ENCODE peak calls at places on chromosome 5, in ten cellular contexts. Z is ACHN; X is ELF-1; F is adrenal gland; J is NCI-H2081 treated with DMSO at 0.1 percent for 48 hours; O is NCI-H774; C is activated CD4-positive, alpha-beta T cell treated with anti-CD3 and anti-CD28 coated beads, Interleukin-2, amount 50 U/mL, for 48 hours; V is endodermal cell; R is A549; I is HuH-7. B is an unnamed sample.

GRCh38 chr5:38824821-38825220 is 21.0 kb upstream of the OSMR start:
- DNase-seq in Z (no peak), X (no peak), F (no peak), J (no peak), O (no peak), C (no peak), V (no peak), R (no peak), I (no peak), B (peak)

GRCh38 chr5:66840527-66841013 is 244.4 kb downstream of the MAST4 start:
- DNase-seq in Z (no peak), X (no peak), F (no peak), J (no peak), O (no peak), C (peak), V (no peak), R (no peak), I (no peak), B (peak)

GRCh38 chr5:114367029-114367428 is 5.2 kb downstream of the KCNN2 start:
- DNase-seq in Z (no peak), X (no peak), F (no peak), J (no peak), O (no peak), C (no peak), V (no peak), R (no peak), I (no peak), B (peak)

GRCh38 chr5:177469750-177470525 is 3.5 kb downstream of the DBN1 start:
- DNase-seq in Z (no peak), X (no peak), F (no peak), J (no peak), O (no peak), C (no peak), V (no peak), R (no peak), I (no peak), B (no peak)

GRCh38 chr5:40429258-40430111 is 250.2 kb upstream of the PTGER4 start:
- DNase-seq in Z (no peak), X (no peak), F (peak), J (no peak), O (no peak), C (no peak), V (no peak), R (no peak), I (no peak), B (peak)

GRCh38 chr5:66609615-66610014 is 13.4 kb downstream of the MAST4 start:
- DNase-seq in Z (no peak), X (no peak), F (no peak), J (no peak), O (no peak), C (no peak), V (no peak), R (no peak), I (no peak), B (no peak)

GRCh38 chr5:179260324-179261070 is 84.8 kb downstream of the ADAMTS2 start:
- DNase-seq in Z (no peak), X (no peak), F (peak), J (no peak), O (no peak), C (no peak), V (peak), R (no peak), I (no peak), B (no peak)

GRCh38 chr5:171667341-171668096 is 118.1 kb upstream of the SMIM23 start:
- DNase-seq in Z (no peak), X (peak), F (no peak), J (no peak), O (no peak), C (no peak), V (peak), R (no peak), I (no peak), B (peak)

GRCh38 chr5:154287136-154287535 is 96.6 kb downstream of the GALNT10 start:
- DNase-seq in Z (peak), X (peak), F (no peak), J (no peak), O (no peak), C (no peak), V (peak), R (peak), I (no peak), B (peak)

GRCh38 chr5:60339691-60340191 is 360.2 kb downstream of the DEPDC1B start:
- DNase-seq in Z (no peak), X (no peak), F (no peak), J (no peak), O (no peak), C (no peak), V (no peak), R (no peak), I (no peak), B (no peak)

GRCh38 chr5:68711311-68712200 is 382.3 kb upstream of the SLC30A5 start:
- DNase-seq in Z (no peak), X (no peak), F (no peak), J (no peak), O (no peak), C (no peak), V (no peak), R (no peak), I (no peak), B (no peak)

GRCh38 chr5:88262116-88262515 is 6.5 kb downstream of the TMEM161B start:
- DNase-seq in Z (no peak), X (no peak), F (no peak), J (no peak), O (no peak), C (no peak), V (no peak), R (no peak), I (no peak), B (no peak)

GRCh38 chr5:153770066-153770465 is 268.6 kb downstream of the FAM114A2 start:
- DNase-seq in Z (no peak), X (no peak), F (no peak), J (no peak), O (no peak), C (no peak), V (no peak), R (no peak), I (no peak), B (no peak)

GRCh38 chr5:53338971-53339370 is 141.5 kb upstream of the FST start:
- DNase-seq in Z (no peak), X (no peak), F (no peak), J (no peak), O (no peak), C (no peak), V (no peak), R (no peak), I (no peak), B (no peak)

GRCh38 chr5:134552301-134552700 is 26.8 kb downstream of the JADE2 start:
- DNase-seq in Z (peak), X (no peak), F (peak), J (no peak), O (no peak), C (no peak), V (no peak), R (peak), I (no peak), B (peak)

GRCh38 chr5:9386945-9387344 is 158.9 kb downstream of the SEMA5A start:
- DNase-seq in Z (no peak), X (no peak), F (no peak), J (no peak), O (no peak), C (no peak), V (no peak), R (no peak), I (no peak), B (no peak)

GRCh38 chr5:11069041-11069440 is 308.0 kb upstream of the DAP start:
- DNase-seq in Z (peak), X (no peak), F (no peak), J (no peak), O (no peak), C (no peak), V (no peak), R (no peak), I (no peak), B (no peak)

GRCh38 chr5:154086123-154086522 is 47.4 kb downstream of the MFAP3 start:
- DNase-seq in Z (no peak), X (peak), F (no peak), J (no peak), O (no peak), C (no peak), V (no peak), R (no peak), I (no peak), B (no peak)

GRCh38 chr5:160311491-160312138 is 749 bp downstream of the CCNJL start:
- DNase-seq in Z (peak), X (no peak), F (peak), J (no peak), O (no peak), C (no peak), V (no peak), R (peak), I (peak), B (no peak)

GRCh38 chr5:146910239-146910638 is 31.7 kb upstream of the PPP2R2B start:
- DNase-seq in Z (no peak), X (no peak), F (no peak), J (no peak), O (no peak), C (no peak), V (no peak), R (no peak), I (no peak), B (peak)

GRCh38 chr5:170159101-170159698 is 53.5 kb downstream of the FOXI1 start:
- DNase-seq in Z (peak), X (no peak), F (no peak), J (no peak), O (no peak), C (no peak), V (no peak), R (peak), I (no peak), B (peak)

GRCh38 chr5:59142138-59142537 is 559.3 kb downstream of the RAB3C start:
- DNase-seq in Z (no peak), X (no peak), F (no peak), J (no peak), O (no peak), C (no peak), V (no peak), R (no peak), I (no peak), B (no peak)

GRCh38 chr5:89729623-89730390 is 679.7 kb downstream of the CETN3 start:
- DNase-seq in Z (peak), X (no peak), F (no peak), J (no peak), O (no peak), C (no peak), V (no peak), R (no peak), I (no peak), B (peak)

GRCh38 chr5:169874626-169875025 is 105.7 kb downstream of the INSYN2B start:
- DNase-seq in Z (no peak), X (peak), F (no peak), J (no peak), O (no peak), C (no peak), V (no peak), R (no peak), I (no peak), B (peak)